ENCODE peak calls at places on chromosomes 4 and X, in eight cellular contexts. K is endodermal cell, O is tibial artery, E is left ventricle myocardium inferior, G is OCI-LY7, V is neural progenitor cell, D is pancreas, M is SK-N-SH. J is an unnamed sample.

GRCh38 chrX:101206471-101206870 is 13.1 kb upstream of the DRP2 start:
- DNase-seq in K (no peak), O (no peak), E (no peak), G (peak), V (peak), D (no peak), M (peak), J (peak)

GRCh38 chr4:90171491-90171890 is 44.3 kb downstream of the CCSER1 start:
- DNase-seq in K (no peak), O (no peak), E (no peak), G (no peak), V (no peak), D (no peak), M (no peak), J (no peak)

GRCh38 chrX:123731258-123731986 is 1.4 kb downstream of the THOC2 start:
- DNase-seq in K (no peak), O (no peak), E (no peak), G (peak), V (peak), D (no peak), M (peak), J (peak)

GRCh38 chr4:152629908-152630307 is 49.9 kb downstream of the TMEM154 start:
- DNase-seq in K (no peak), O (no peak), E (no peak), G (no peak), V (no peak), D (no peak), M (no peak), J (no peak)

GRCh38 chr4:76982638-76983579 is 33.4 kb downstream of the SEPTIN11 start:
- DNase-seq in K (no peak), O (no peak), E (no peak), G (no peak), V (no peak), D (no peak), M (no peak), J (no peak)

GRCh38 chrX:130741584-130741983 is 161.4 kb downstream of the ENOX2 start:
- DNase-seq in K (no peak), O (no peak), E (no peak), G (no peak), V (no peak), D (no peak), M (no peak), J (peak)

GRCh38 chr4:174358823-174359222 is 75.1 kb downstream of the CEP44 start:
- DNase-seq in K (no peak), O (no peak), E (no peak), G (no peak), V (no peak), D (no peak), M (no peak), J (no peak)

GRCh38 chr4:41339812-41340809 is 83.4 kb downstream of the UCHL1 start:
- DNase-seq in K (peak), O (no peak), E (no peak), G (no peak), V (peak), D (no peak), M (peak), J (peak)

GRCh38 chr4:122050836-122051235 is 99.0 kb upstream of the TRPC3 start:
- DNase-seq in K (no peak), O (no peak), E (no peak), G (no peak), V (no peak), D (no peak), M (no peak), J (no peak)

GRCh38 chrX:133980406-133980805 is 5.0 kb downstream of the GPC3 start:
- DNase-seq in K (no peak), O (no peak), E (no peak), G (no peak), V (no peak), D (no peak), M (no peak), J (no peak)

GRCh38 chr4:107034091-107034698 is 1.9 kb downstream of the DKK2 start:
- DNase-seq in K (peak), O (no peak), E (no peak), G (no peak), V (peak), D (no peak), M (peak), J (no peak)

GRCh38 chr4:33751050-33751449 is 2493.3 kb downstream of the ARAP2 start:
- DNase-seq in K (no peak), O (no peak), E (no peak), G (no peak), V (no peak), D (no peak), M (no peak), J (no peak)

GRCh38 chrX:11064851-11065600 is 46.1 kb upstream of the HCCS start:
- DNase-seq in K (no peak), O (no peak), E (no peak), G (no peak), V (no peak), D (no peak), M (no peak), J (peak)

GRCh38 chrX:53153581-53153980 is 59.6 kb downstream of the KANTR start:
- DNase-seq in K (no peak), O (no peak), E (no peak), G (no peak), V (no peak), D (no peak), M (no peak), J (no peak)

DNA sequence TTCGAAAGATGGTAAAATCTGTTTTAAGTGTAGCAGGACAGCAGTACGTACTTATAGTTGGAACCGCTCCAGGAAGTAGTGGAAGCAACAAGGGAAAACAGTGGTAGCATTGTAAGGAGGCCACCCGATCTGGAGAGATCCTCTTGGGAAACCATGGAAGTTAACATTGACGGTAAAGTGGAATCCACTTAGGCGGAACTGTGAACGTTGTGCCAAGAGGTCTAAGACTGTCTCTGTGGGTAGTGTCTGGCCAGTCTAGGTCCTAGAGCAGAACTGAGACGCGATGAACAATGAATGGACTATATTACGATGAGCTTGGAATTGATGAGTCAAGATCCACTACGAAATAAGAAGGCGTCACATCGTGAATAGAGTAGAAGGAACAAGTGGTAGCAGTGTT is 124.0 kb downstream of the TENM3 start:
- DNase-seq in K (no peak), O (no peak), E (no peak), G (no peak), V (no peak), D (no peak), M (no peak), J (peak)
- H3K27ac ChIP-seq in K (no peak), O (no peak), E (no peak), G (no peak), V (no peak), D (no peak), M (no peak), J (peak)

GRCh38 chr4:74946196-74946595 is 13.3 kb downstream of the PARM1 start:
- DNase-seq in K (no peak), O (no peak), E (no peak), G (no peak), V (no peak), D (no peak), M (no peak), J (no peak)

GRCh38 chr4:74944354-74944793 is 11.5 kb downstream of the PARM1 start:
- DNase-seq in K (no peak), O (no peak), E (no peak), G (no peak), V (no peak), D (peak), M (no peak), J (no peak)

GRCh38 chr4:74950200-74950599 is 17.3 kb downstream of the PARM1 start:
- DNase-seq in K (no peak), O (no peak), E (no peak), G (no peak), V (no peak), D (no peak), M (no peak), J (no peak)

GRCh38 chr4:74947798-74948197 is 14.9 kb downstream of the PARM1 start:
- DNase-seq in K (no peak), O (no peak), E (no peak), G (no peak), V (no peak), D (no peak), M (no peak), J (no peak)

DNA sequence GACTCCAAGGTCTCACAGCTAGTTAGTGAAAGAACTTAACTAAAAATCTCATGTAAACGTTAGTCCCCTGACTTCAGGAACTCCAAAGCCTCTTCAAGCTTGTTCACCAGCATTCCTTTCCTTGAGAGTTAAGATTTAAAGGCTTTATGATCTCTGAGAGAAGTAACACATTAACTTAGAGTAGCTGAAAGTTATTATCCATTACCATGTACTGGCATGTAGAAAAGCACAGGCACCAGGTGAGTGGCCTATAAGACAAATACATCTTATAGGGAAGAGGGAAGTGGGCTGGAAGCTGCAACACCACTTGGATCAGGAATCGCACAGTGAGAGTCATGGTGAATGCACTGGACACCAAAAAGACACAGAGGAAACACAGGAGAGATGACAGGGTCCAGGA is 15.4 kb downstream of the PARM1 start:
- DNase-seq in K (no peak), O (no peak), E (no peak), G (no peak), V (no peak), D (no peak), M (no peak), J (no peak)
- H3K27ac ChIP-seq in K (no peak), O (no peak), E (peak), G (no peak), V (no peak), D (no peak), M (no peak), J (no peak)

GRCh38 chr4:176238819-176239218 is 30.2 kb downstream of the ASB5 start:
- DNase-seq in K (no peak), O (no peak), E (no peak), G (no peak), V (no peak), D (no peak), M (no peak), J (peak)

GRCh38 chr4:176241703-176242102 is 27.3 kb downstream of the ASB5 start:
- DNase-seq in K (no peak), O (no peak), E (no peak), G (no peak), V (no peak), D (no peak), M (no peak), J (no peak)

GRCh38 chr4:176238157-176238608 is 30.8 kb downstream of the ASB5 start:
- DNase-seq in K (no peak), O (no peak), E (no peak), G (no peak), V (no peak), D (no peak), M (no peak), J (peak)

GRCh38 chr4:176242764-176243347 is 26.2 kb downstream of the ASB5 start:
- DNase-seq in K (no peak), O (no peak), E (no peak), G (no peak), V (no peak), D (no peak), M (no peak), J (no peak)

GRCh38 chr4:176236909-176237308 is 32.1 kb downstream of the ASB5 start:
- DNase-seq in K (no peak), O (no peak), E (no peak), G (no peak), V (no peak), D (no peak), M (no peak), J (no peak)
- H3K27ac ChIP-seq in K (no peak), O (no peak), E (peak), G (no peak), V (no peak), D (no peak), M (no peak), J (no peak)

GRCh38 chr4:147678796-147679549 is 5.0 kb downstream of the PRMT9 start:
- DNase-seq in K (peak), O (no peak), E (no peak), G (peak), V (no peak), D (no peak), M (no peak), J (no peak)

GRCh38 chr4:147682755-147683154 is 1.2 kb downstream of the PRMT9 start:
- DNase-seq in K (no peak), O (no peak), E (no peak), G (no peak), V (no peak), D (no peak), M (peak), J (peak)

GRCh38 chr4:147678121-147678520 is 5.8 kb downstream of the PRMT9 start:
- DNase-seq in K (no peak), O (no peak), E (no peak), G (no peak), V (no peak), D (no peak), M (no peak), J (no peak)

GRCh38 chr4:147683717-147684700 is at the start of gene PRMT9:
- DNase-seq in K (peak), O (peak), E (peak), G (peak), V (peak), D (peak), M (peak), J (peak)

DNA sequence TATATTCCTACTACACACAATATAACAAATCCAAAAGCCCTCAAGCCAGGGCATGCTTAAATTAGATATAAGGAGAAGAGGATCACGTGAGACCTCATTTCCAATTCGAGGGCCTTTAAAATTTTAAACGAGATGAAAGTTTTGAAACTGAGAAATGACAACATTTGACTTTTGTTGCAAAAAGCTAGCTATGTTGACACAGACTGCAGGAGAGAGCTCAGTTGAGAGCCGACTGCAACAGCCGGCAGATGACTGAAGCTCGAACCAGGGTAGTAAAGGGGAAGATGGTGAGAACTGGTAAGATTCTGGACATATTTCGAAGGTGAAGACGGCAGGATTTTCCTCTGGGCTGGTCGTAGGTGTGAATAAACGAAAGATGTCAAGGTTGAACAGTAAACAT is 791 bp downstream of the PRMT9 start:
- DNase-seq in K (peak), O (no peak), E (no peak), G (peak), V (peak), D (no peak), M (peak), J (peak)
- H3K27ac ChIP-seq in K (no peak), O (peak), E (peak), G (peak), V (no peak), D (no peak), M (peak), J (peak)

DNA sequence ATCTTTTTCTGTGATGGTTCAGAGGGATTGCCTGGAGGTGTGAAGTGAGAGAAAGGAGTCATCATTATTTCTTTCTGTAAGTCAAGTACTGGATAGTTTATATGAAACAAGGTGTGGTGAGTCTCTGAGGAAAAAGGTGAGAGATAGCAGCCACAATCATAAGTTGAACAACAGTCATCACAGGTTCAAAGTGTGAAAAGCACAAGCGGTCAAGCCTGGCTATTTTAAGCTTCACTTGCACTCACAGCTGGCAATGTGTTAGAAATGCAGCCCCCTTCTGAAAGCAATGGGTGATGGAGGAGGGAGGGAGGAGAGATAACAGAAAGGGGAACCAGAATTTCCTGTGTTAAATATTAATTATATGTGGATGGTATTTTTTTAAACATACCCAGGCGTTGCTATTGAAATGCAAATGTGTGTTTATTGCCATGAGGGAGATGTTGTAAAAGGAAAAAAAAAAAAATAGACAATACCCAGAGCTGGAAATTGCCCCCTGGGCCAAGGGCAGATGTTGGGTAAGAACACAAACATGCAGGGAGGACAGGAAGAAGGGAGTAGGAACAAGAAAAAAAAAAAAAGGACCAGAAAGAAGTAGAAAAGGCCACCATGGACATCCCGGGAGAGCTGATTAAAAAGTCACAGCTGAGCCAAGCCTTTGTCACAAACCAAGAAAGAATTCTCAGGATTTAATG is 26.8 kb upstream of the BMP3 start:
- DNase-seq in K (no peak), O (no peak), E (no peak), G (peak), V (no peak), D (no peak), M (no peak), J (no peak)
- H3K27ac ChIP-seq in K (no peak), O (no peak), E (no peak), G (peak), V (no peak), D (no peak), M (no peak), J (no peak)